ENCODE peak calls at places on chromosomes 4 and X, in six cellular contexts. I is endothelial cell of umbilical vein; K is lung; H is IMR-90; O is A549; Y is CD8-positive, alpha-beta memory T cell. P is an unnamed sample.

GRCh38 chr4:24999392-25000104 is 31.2 kb downstream of the LGI2 start:
- DNase-seq in I (no peak), Y (no peak), K (no peak), O (no peak), H (no peak), P (no peak)

GRCh38 chr4:113276448-113277158 is 227.2 kb downstream of the ANK2 start:
- DNase-seq in I (no peak), H (no peak), O (no peak), K (no peak), Y (no peak), P (no peak)

GRCh38 chr4:148141536-148141935 is 300.7 kb downstream of the NR3C2 start:
- DNase-seq in K (no peak), H (no peak), I (no peak), Y (no peak), O (no peak), P (no peak)

GRCh38 chr4:185165605-185166063 is 22.6 kb downstream of the SLC25A4 start:
- DNase-seq in H (peak; percentile 87), I (peak; percentile 38), K (no peak), O (no peak), Y (no peak), P (no peak)

GRCh38 chr4:124189545-124189944 is 523.0 kb downstream of the ANKRD50 start:
- DNase-seq in H (peak; percentile 6), I (no peak), K (no peak), O (no peak), Y (no peak), P (no peak)

GRCh38 chr4:187782425-187782824 is 213.1 kb upstream of the ZFP42 start:
- DNase-seq in Y (no peak), O (no peak), I (no peak), H (no peak), K (no peak), P (no peak)

GRCh38 chr4:153222790-153223417 is 18.7 kb downstream of the TRIM2 start:
- DNase-seq in K (peak; percentile 38), Y (peak; percentile 7), O (no peak), I (peak; percentile 69), H (peak; percentile 41), P (peak; percentile 78)

GRCh38 chr4:77859256-77859655 is 3.4 kb upstream of the MRPL1 start:
- DNase-seq in Y (no peak), O (no peak), H (no peak), K (no peak), I (peak; percentile 34), P (no peak)

GRCh38 chr4:118058955-118059354 is 24.7 kb downstream of the NDST3 start:
- DNase-seq in I (no peak), K (no peak), O (no peak), H (no peak), Y (no peak), P (no peak)

GRCh38 chrX:39409246-39409917 is 608.1 kb downstream of the MID1IP1 start:
- DNase-seq in O (no peak), I (no peak), K (no peak), H (peak; percentile 2), Y (no peak), P (no peak)

GRCh38 chr4:40455340-40455902 is 120.3 kb downstream of the CHRNA9 start:
- DNase-seq in H (no peak), K (peak; percentile 46), O (peak; percentile 58), Y (no peak), I (no peak), P (peak; percentile 39)

GRCh38 chr4:165016971-165017370 is 14.8 kb upstream of the TRIM60 start:
- DNase-seq in Y (no peak), O (peak; percentile 16), I (no peak), H (no peak), K (no peak), P (no peak)

GRCh38 chrX:39453847-39454645 is 643.7 kb downstream of the BCOR start:
- DNase-seq in K (no peak), I (no peak), H (no peak), Y (no peak), O (no peak), P (no peak)

GRCh38 chr4:75512336-75513211 is 1.6 kb downstream of the RCHY1 start:
- DNase-seq in Y (no peak), K (peak; percentile 31), I (peak; percentile 88), O (no peak), H (peak; percentile 54), P (no peak)

GRCh38 chr4:153757407-153757806 is 2.4 kb downstream of the RNF175 start:
- DNase-seq in O (no peak), Y (no peak), I (no peak), H (no peak), K (no peak), P (no peak)

GRCh38 chrX:47078129-47079043 is at the start of gene RGN:
- DNase-seq in O (no peak), Y (no peak), H (no peak), I (no peak), K (no peak), P (peak; percentile 54)

GRCh38 chr4:105050896-105051295 is 95.8 kb upstream of the TET2 start:
- DNase-seq in K (no peak), Y (no peak), H (peak; percentile 50), O (no peak), I (peak; percentile 53), P (no peak)

GRCh38 chr4:185211035-185211434 is 1.6 kb downstream of the SNX25 start:
- DNase-seq in H (peak; percentile 28), I (peak; percentile 48), O (no peak), Y (no peak), K (no peak), P (no peak)

GRCh38 chr4:74110670-74111069 is 11.7 kb upstream of the CXCL2 start:
- DNase-seq in O (no peak), K (no peak), Y (no peak), H (no peak), I (no peak), P (no peak)

GRCh38 chrX:130079824-130080406 is 30.4 kb downstream of the ELF4 start:
- DNase-seq in Y (peak; percentile 44), K (peak; percentile 54), I (peak; percentile 71), H (peak; percentile 75), O (peak; percentile 71), P (peak; percentile 44)

GRCh38 chr4:8079916-8080753 is 78.5 kb downstream of the ABLIM2 start:
- DNase-seq in K (no peak), Y (no peak), O (no peak), H (no peak), I (no peak), P (no peak)

GRCh38 chr4:124429746-124430250 is 282.7 kb downstream of the ANKRD50 start:
- DNase-seq in I (peak; percentile 69), Y (no peak), O (peak; percentile 34), K (no peak), H (no peak), P (no peak)

GRCh38 chrX:37905436-37906147 is 58.2 kb upstream of the DYNLT3 start:
- DNase-seq in H (peak; percentile 30), Y (no peak), I (peak; percentile 18), O (peak; percentile 45), K (no peak), P (peak; percentile 67)

GRCh38 chr4:6779667-6780565 is 2.6 kb upstream of the KIAA0232 start:
- DNase-seq in O (no peak), K (no peak), I (no peak), H (peak; percentile 40), Y (no peak), P (no peak)

GRCh38 chr4:54227261-54228063 is 1.6 kb upstream of the PDGFRA start:
- DNase-seq in I (peak; percentile 67), O (peak; percentile 44), K (no peak), H (peak; percentile 80), Y (no peak), P (no peak)
- H3K4me1 ChIP-seq in I (peaks cover 39% of the 10 kb centered on the region), O (no peaks in the 10 kb centered on the region), K (no peaks in the 10 kb centered on the region), H (peaks cover 15% of the 10 kb centered on the region), Y (peaks cover 14% of the 10 kb centered on the region), P (peaks cover 3% of the 10 kb centered on the region)

DNA sequence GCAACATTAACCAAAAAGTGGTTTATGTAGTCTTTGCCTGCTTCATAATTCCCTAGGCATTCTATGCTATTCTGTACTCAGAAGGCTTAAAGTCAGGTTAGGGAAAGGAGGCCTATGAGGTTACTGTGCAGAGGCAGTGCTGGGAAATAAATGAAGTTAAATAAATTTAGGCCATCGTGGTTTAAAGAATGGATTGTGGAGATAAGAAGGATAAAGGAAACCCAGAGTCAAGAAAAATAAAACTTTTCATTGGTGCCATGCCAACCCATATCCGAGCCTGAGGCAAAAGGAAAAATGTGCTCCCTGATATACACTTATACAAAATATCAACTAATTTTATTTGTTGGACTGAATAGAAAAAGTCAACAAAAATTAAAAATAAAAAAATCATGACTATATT is 70.2 kb downstream of the AR start:
- DNase-seq in O (no peak), Y (no peak), I (peak; percentile 86), H (no peak), K (no peak), P (no peak)
- H3K27ac ChIP-seq in O (peak overlapping the region; percentile 76), Y (no peak overlapping the region), I (peak overlapping the region; percentile 94), H (no peak overlapping the region), K (no peak overlapping the region), P (no peak overlapping the region)

GRCh38 chr4:87012265-87012953 is 77.6 kb downstream of the AFF1 start:
- DNase-seq in Y (no peak), K (no peak), O (peak; percentile 64), H (no peak), I (no peak), P (no peak)

GRCh38 chr4:87017580-87018061 is 82.8 kb downstream of the AFF1 start:
- DNase-seq in Y (no peak), H (peak; percentile 88), O (peak; percentile 68), K (no peak), I (no peak), P (no peak)

GRCh38 chr4:87011340-87012034 is 76.7 kb downstream of the AFF1 start:
- DNase-seq in H (peak; percentile 89), I (peak; percentile 93), O (peak; percentile 80), Y (no peak), K (no peak), P (no peak)

GRCh38 chr4:87010192-87010591 is 75.4 kb downstream of the AFF1 start:
- DNase-seq in K (no peak), H (no peak), O (no peak), Y (no peak), I (peak; percentile 55), P (no peak)

DNA sequence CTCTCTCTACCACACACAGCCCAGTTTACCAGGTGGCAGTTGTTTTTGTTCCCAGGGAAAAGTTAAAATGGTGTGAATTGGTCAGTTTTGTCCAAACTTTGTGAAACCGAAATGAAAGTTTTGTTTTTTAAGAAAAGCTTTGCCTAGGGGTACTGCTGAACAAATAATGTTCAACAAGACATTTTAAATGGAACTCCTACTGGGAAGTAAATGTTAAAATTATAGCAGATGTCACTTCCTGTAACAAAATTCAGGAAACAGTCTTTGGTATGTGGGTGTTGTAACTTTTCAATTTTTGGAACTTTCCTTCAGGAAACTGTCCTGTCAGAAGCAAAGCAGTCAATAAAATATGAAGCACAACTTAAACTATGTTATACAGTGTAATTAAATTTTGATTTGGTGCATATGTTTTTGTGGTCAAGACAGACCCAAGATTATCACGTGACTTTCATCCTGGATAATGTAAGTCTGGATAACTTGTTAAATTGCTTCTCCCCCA is 79.5 kb downstream of the AFF1 start:
- DNase-seq in O (no peak), Y (no peak), H (peak; percentile 39), K (no peak), I (peak; percentile 76), P (no peak)
- H3K4me1 ChIP-seq in O (peaks cover 93% of the 10 kb centered on the region), Y (peaks cover 69% of the 10 kb centered on the region), H (peaks cover 10% of the 10 kb centered on the region), K (peaks cover 46% of the 10 kb centered on the region), I (peaks cover 50% of the 10 kb centered on the region), P (peaks cover 86% of the 10 kb centered on the region)

DNA sequence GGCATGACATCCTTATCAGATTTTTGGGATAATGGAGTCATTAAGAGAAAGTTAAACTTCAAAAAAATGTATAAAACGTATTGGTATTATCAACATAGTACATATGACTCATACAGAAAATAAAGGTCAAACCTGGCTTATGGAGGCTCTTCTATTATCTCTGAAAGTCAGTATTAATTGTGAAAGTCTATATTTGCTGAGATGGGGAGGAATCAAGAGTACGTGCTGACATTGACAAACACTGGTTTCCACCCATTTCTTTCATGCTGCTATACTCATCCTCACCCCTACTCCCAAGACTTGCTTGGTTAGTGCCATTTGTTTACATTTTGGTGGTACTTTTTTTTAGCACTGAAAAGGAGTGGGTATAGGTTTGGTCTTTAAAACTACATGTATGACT is 30.8 kb upstream of the PLA2G12A start:
- DNase-seq in K (no peak), H (no peak), Y (no peak), O (no peak), I (no peak), P (no peak)
- H3K27ac ChIP-seq in K (no peak overlapping the region), H (no peak overlapping the region), Y (no peak overlapping the region), O (no peak overlapping the region), I (no peak overlapping the region), P (no peak overlapping the region)

P was measured in pancreas.